ENCODE peak calls at places on chromosome 5, in four cellular contexts. O, V, P and U are unnamed samples.

GRCh38 chr5:32030686-32031478 is 143.2 kb downstream of the GOLPH3 start:
- DNase-seq in O (no peak), V (peak; percentile 60), P (no peak), U (peak; percentile 15)

GRCh38 chr5:96373006-96373405 is 60.0 kb downstream of the PCSK1 start:
- DNase-seq in O (no peak), V (no peak), P (no peak), U (no peak)

GRCh38 chr5:26700759-26701384 is 337.5 kb downstream of the CDH9 start:
- DNase-seq in O (no peak), V (peak; percentile 10), P (no peak), U (peak; percentile 33)

GRCh38 chr5:67238191-67238590 is 41.6 kb upstream of the CD180 start:
- DNase-seq in O (no peak), V (peak; percentile 69), P (no peak), U (no peak)

GRCh38 chr5:151315998-151316597 is 12.5 kb upstream of the SLC36A3 start:
- DNase-seq in O (no peak), V (peak; percentile 64), P (peak; percentile 57), U (peak; percentile 87)

GRCh38 chr5:12017037-12017436 is 112.8 kb upstream of the CTNND2 start:
- DNase-seq in O (no peak), V (no peak), P (no peak), U (no peak)

GRCh38 chr5:115559524-115559923 is 14.9 kb upstream of the FEM1C start:
- DNase-seq in O (no peak), V (peak; percentile 72), P (no peak), U (peak; percentile 58)

GRCh38 chr5:102853680-102854079 is 98.6 kb downstream of the PAM start:
- DNase-seq in O (no peak), V (peak; percentile 92), P (no peak), U (no peak)

GRCh38 chr5:91024160-91024559 is 359.0 kb downstream of the ARRDC3 start:
- DNase-seq in O (no peak), V (no peak), P (no peak), U (no peak)

GRCh38 chr5:8676731-8677130 is 807.8 kb downstream of the MTRR start:
- DNase-seq in O (no peak), V (peak; percentile 12), P (no peak), U (peak; percentile 24)

GRCh38 chr5:127586371-127586770 is 62.5 kb upstream of the CTXN3 start:
- DNase-seq in O (no peak), V (no peak), P (no peak), U (peak; percentile 73)

GRCh38 chr5:55159763-55160492 is at the start of gene GPX8:
- DNase-seq in O (no peak), V (peak; percentile 91), P (no peak), U (peak; percentile 92)

GRCh38 chr5:42390115-42390514 is 33.1 kb upstream of the GHR start:
- DNase-seq in O (no peak), V (no peak), P (no peak), U (no peak)

GRCh38 chr5:36150676-36151433 is 832 bp downstream of the LMBRD2 start:
- DNase-seq in O (peak; percentile 56), V (peak; percentile 59), P (no peak), U (peak; percentile 57)

GRCh38 chr5:5141625-5142527 is 1.7 kb downstream of the ADAMTS16 start:
- DNase-seq in O (peak; percentile 51), V (peak; percentile 69), P (no peak), U (peak; percentile 79)

GRCh38 chr5:74294231-74294705 is 346.3 kb downstream of the ENC1 start:
- DNase-seq in O (no peak), V (peak; percentile 51), P (no peak), U (peak; percentile 35)

GRCh38 chr5:35815089-35815936 is 41.4 kb upstream of the IL7R start:
- DNase-seq in O (no peak), V (no peak), P (no peak), U (peak; percentile 58)

GRCh38 chr5:52579391-52579790 is 208.3 kb upstream of the ITGA1 start:
- DNase-seq in O (no peak), V (no peak), P (no peak), U (no peak)

GRCh38 chr5:64667068-64667467 is 23.2 kb upstream of the SHISAL2B start:
- DNase-seq in O (no peak), V (no peak), P (no peak), U (no peak)

GRCh38 chr5:143889986-143890385 is 78.0 kb downstream of the HMHB1 start:
- DNase-seq in O (no peak), V (peak; percentile 42), P (no peak), U (peak; percentile 89)

GRCh38 chr5:121640298-121640697 is 211.4 kb upstream of the FTMT start:
- DNase-seq in O (no peak), V (no peak), P (no peak), U (no peak)

GRCh38 chr5:16550316-16550952 is 66.4 kb downstream of the RETREG1 start:
- DNase-seq in O (no peak), V (peak; percentile 73), P (no peak), U (peak; percentile 80)

GRCh38 chr5:141617682-141618029 is 1.1 kb downstream of the DIAPH1 start:
- DNase-seq in O (no peak), V (no peak), P (no peak), U (no peak)

GRCh38 chr5:58094031-58094430 is 365.9 kb downstream of the PLK2 start:
- DNase-seq in O (no peak), V (peak; percentile 11), P (no peak), U (no peak)

GRCh38 chr5:65072836-65073620 is 304.3 kb downstream of the CWC27 start:
- DNase-seq in O (no peak), V (peak; percentile 18), P (no peak), U (no peak)

GRCh38 chr5:172658869-172659513 is 17.9 kb downstream of the NEURL1B start:
- DNase-seq in O (no peak), V (no peak), P (no peak), U (no peak)

GRCh38 chr5:143922718-143923117 is 110.8 kb downstream of the HMHB1 start:
- DNase-seq in O (no peak), V (peak; percentile 92), P (no peak), U (peak; percentile 54)

GRCh38 chr5:623531-623930 is 11.4 kb downstream of the CEP72 start:
- DNase-seq in O (no peak), V (no peak), P (no peak), U (no peak)

GRCh38 chr5:162436055-162436454 is 368.5 kb downstream of the GABRG2 start:
- DNase-seq in O (no peak), V (no peak), P (no peak), U (no peak)

GRCh38 chr5:149697001-149697400 is 33.1 kb upstream of the PPARGC1B start:
- DNase-seq in O (no peak), V (peak; percentile 5), P (no peak), U (peak; percentile 57)

GRCh38 chr5:42676362-42676761 is 80.3 kb upstream of the CCDC152 start:
- DNase-seq in O (no peak), V (no peak), P (no peak), U (no peak)

GRCh38 chr5:113330533-113331200 is 104.1 kb downstream of the TSSK1B start:
- DNase-seq in O (no peak), V (peak; percentile 54), P (no peak), U (peak; percentile 78)

GRCh38 chr5:154479944-154480750 is 2.1 kb upstream of the HAND1 start:
- DNase-seq in O (no peak), V (no peak), P (no peak), U (no peak)

GRCh38 chr5:10885026-10885425 is 124.0 kb upstream of the DAP start:
- DNase-seq in O (no peak), V (peak; percentile 21), P (no peak), U (peak; percentile 11)

GRCh38 chr5:38546691-38547146 is 9.7 kb downstream of the LIFR start:
- DNase-seq in O (no peak), V (no peak), P (no peak), U (no peak)

GRCh38 chr5:180589771-180590542 is 1.3 kb downstream of the SCGB3A1 start:
- DNase-seq in O (no peak), V (no peak), P (peak; percentile 46), U (no peak)

GRCh38 chr5:34700078-34700452 is 43.9 kb downstream of the RAI14 start:
- DNase-seq in O (no peak), V (no peak), P (no peak), U (no peak)
- H3K4me3 ChIP-seq in O (no peak overlapping the region), V (no peak overlapping the region), P (no peak overlapping the region), U (no peak overlapping the region)

GRCh38 chr5:139660105-139660915 is 12.2 kb downstream of the CXXC5 start:
- DNase-seq in O (no peak), V (peak; percentile 32), P (no peak), U (no peak)
- H3K4me3 ChIP-seq in O (no peak overlapping the region), V (peak overlapping the region; percentile 22), P (no peak overlapping the region), U (peak overlapping the region; percentile 34)

GRCh38 chr5:1795506-1795905 is 4.1 kb downstream of the MRPL36 start:
- DNase-seq in O (peak; percentile 29), V (no peak), P (no peak), U (no peak)

GRCh38 chr5:1792842-1793266 is 6.8 kb downstream of the MRPL36 start:
- DNase-seq in O (peak; percentile 89), V (peak; percentile 90), P (peak; percentile 87), U (peak; percentile 97)

GRCh38 chr5:1794896-1795290 is 4.7 kb downstream of the MRPL36 start:
- DNase-seq in O (peak; percentile 39), V (no peak), P (no peak), U (no peak)

GRCh38 chr5:1793301-1793740 is 6.3 kb downstream of the MRPL36 start:
- DNase-seq in O (peak; percentile 51), V (peak; percentile 63), P (no peak), U (peak; percentile 47)

GRCh38 chr5:1793966-1794895 is 5.4 kb downstream of the MRPL36 start:
- DNase-seq in O (peak; percentile 43), V (peak; percentile 92), P (no peak), U (peak; percentile 92)
- H3K4me3 ChIP-seq in O (no peak overlapping the region), V (no peak overlapping the region), P (no peak overlapping the region), U (no peak overlapping the region)

GRCh38 chr5:14667770-14668169 is 3.3 kb downstream of the OTULIN start:
- DNase-seq in O (no peak), V (no peak), P (no peak), U (no peak)
- H3K4me3 ChIP-seq in O (peak overlapping the region; percentile 11), V (no peak overlapping the region), P (peak overlapping the region; percentile 17), U (no peak overlapping the region)

DNA sequence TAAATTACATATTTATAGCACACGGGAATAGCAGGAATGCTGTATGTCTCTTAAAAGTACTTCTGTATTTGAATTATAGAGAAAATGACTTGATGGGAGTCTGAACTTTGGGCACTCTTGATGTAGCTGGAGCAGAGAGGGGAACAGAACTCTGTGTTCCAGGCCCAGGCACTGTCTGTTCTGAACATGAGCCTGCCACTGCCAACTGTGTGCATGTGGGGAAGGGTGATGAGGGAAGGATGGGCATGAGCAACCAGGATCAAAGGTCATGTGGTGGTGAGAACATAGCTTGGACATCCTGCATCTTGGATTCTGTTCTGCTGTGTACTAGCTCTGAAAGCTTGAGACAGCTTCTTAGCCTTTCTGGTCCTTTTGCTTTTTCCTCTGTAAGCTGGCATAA is 16.4 kb upstream of the ZBED3 start:
- DNase-seq in O (no peak), V (peak; percentile 68), P (no peak), U (no peak)
- H3K4me3 ChIP-seq in O (no peak overlapping the region), V (no peak overlapping the region), P (no peak overlapping the region), U (no peak overlapping the region)

DNA sequence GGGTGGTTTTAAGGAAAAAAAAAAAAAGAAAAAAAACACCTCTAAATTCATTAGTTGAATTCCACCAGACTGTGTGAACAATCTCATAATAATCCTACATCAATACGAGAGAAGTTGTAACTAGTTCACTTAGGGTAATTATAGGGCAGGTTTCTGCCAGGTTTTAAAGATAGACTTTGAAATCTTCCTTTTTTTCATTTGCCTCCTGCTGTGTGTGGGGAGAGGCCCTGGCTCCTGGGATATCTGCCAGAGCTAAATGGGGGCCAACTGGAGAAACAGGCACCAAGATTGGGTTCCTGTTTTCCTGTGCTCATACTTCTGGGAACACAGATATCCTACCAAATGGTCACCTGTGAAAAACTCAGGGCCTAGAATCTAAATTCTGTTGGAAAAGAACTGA is 42.3 kb downstream of the SH3RF2 start:
- DNase-seq in O (no peak), V (no peak), P (no peak), U (no peak)
- H3K4me3 ChIP-seq in O (no peak overlapping the region), V (no peak overlapping the region), P (no peak overlapping the region), U (no peak overlapping the region)

GRCh38 chr5:135038202-135038828 is 4.3 kb upstream of the PITX1 start:
- DNase-seq in O (no peak), V (no peak), P (no peak), U (no peak)
- H3K4me3 ChIP-seq in O (no peak overlapping the region), V (no peak overlapping the region), P (no peak overlapping the region), U (no peak overlapping the region)